ENCODE peak calls at places on chromosomes 6 and 20, in five cellular contexts. L is endothelial cell, D is colonic mucosa, N is IMR-90, V is K562. J is an unnamed sample.

GRCh38 chr6:6003334-6004146 is 3.2 kb downstream of the NRN1 start:
- DNase-seq in L (peak; percentile 53), D (no peak), N (no peak), V (no peak), J (no peak)

GRCh38 chr6:131022691-131023090 is 40.4 kb downstream of the EPB41L2 start:
- DNase-seq in L (no peak), D (no peak), N (no peak), V (no peak), J (no peak)

GRCh38 chr20:45450097-45450818 is 19.3 kb upstream of the WFDC2 start:
- DNase-seq in L (peak; percentile 21), D (peak; percentile 54), N (peak; percentile 51), V (peak; percentile 36), J (peak; percentile 62)

GRCh38 chr6:85472744-85473143 is 22.9 kb downstream of the NT5E start:
- DNase-seq in L (no peak), D (no peak), N (peak; percentile 61), V (no peak), J (peak; percentile 52)

GRCh38 chr20:33415948-33416347 is 14.6 kb upstream of the CDK5RAP1 start:
- DNase-seq in L (peak; percentile 48), D (peak; percentile 29), N (peak; percentile 35), V (no peak), J (peak; percentile 33)

GRCh38 chr6:52102330-52102932 is 15.0 kb upstream of the PKHD1 start:
- DNase-seq in L (no peak), D (no peak), N (no peak), V (no peak), J (no peak)

GRCh38 chr6:75431379-75431778 is 62.2 kb downstream of the FILIP1 start:
- DNase-seq in L (no peak), D (no peak), N (peak; percentile 40), V (no peak), J (peak; percentile 37)

GRCh38 chr20:55132523-55132922 is 657.1 kb downstream of the DOK5 start:
- DNase-seq in L (no peak), D (no peak), N (no peak), V (no peak), J (no peak)

GRCh38 chr20:44593721-44594120 is 11.3 kb downstream of the PKIG start:
- DNase-seq in L (no peak), D (no peak), N (no peak), V (no peak), J (no peak)

GRCh38 chr6:14046476-14047068 is 71.0 kb upstream of the CD83 start:
- DNase-seq in L (peak; percentile 56), D (peak; percentile 38), N (peak; percentile 48), V (peak; percentile 70), J (peak; percentile 68)

GRCh38 chr20:54865273-54865672 is 389.9 kb downstream of the DOK5 start:
- DNase-seq in L (no peak), D (no peak), N (no peak), V (no peak), J (no peak)

GRCh38 chr6:148183776-148184175 is 158.9 kb upstream of the SASH1 start:
- DNase-seq in L (no peak), D (no peak), N (no peak), V (no peak), J (no peak)

GRCh38 chr6:148177589-148178233 is 164.9 kb upstream of the SASH1 start:
- DNase-seq in L (peak; percentile 71), D (peak; percentile 69), N (peak; percentile 68), V (peak; percentile 54), J (peak; percentile 37)

GRCh38 chr6:148182378-148182777 is 160.3 kb upstream of the SASH1 start:
- DNase-seq in L (no peak), D (no peak), N (no peak), V (no peak), J (no peak)

GRCh38 chr6:148175511-148176188 is 167.0 kb upstream of the SASH1 start:
- DNase-seq in L (no peak), D (no peak), N (peak; percentile 46), V (no peak), J (peak; percentile 56)

GRCh38 chr6:148179786-148180185 is 162.9 kb upstream of the SASH1 start:
- DNase-seq in L (peak; percentile 55), D (no peak), N (peak; percentile 25), V (peak; percentile 32), J (peak; percentile 17)
- TF ChIP-seq CTCF in L (peak; percentile 56), D (peak; percentile 35), N (peak; percentile 64), V (peak; percentile 62), J (peak; percentile 62)

GRCh38 chr6:30542915-30543314 is 13.4 kb downstream of the GNL1 start:
- DNase-seq in L (peak; percentile 15), D (no peak), N (peak; percentile 63), V (no peak), J (no peak)
- TF ChIP-seq CTCF in L (no peak), D (no peak), N (peak; percentile 18), V (no peak), J (no peak)

GRCh38 chr6:95431637-95432228 is 145.6 kb upstream of the MANEA start:
- DNase-seq in L (peak; percentile 51), D (peak; percentile 30), N (peak; percentile 40), V (peak; percentile 22), J (peak; percentile 50)
- TF ChIP-seq CTCF in L (peak; percentile 84), D (peak; percentile 45), N (peak; percentile 68), V (peak; percentile 32), J (peak; percentile 42)

GRCh38 chr6:90098025-90098474 is 198.6 kb downstream of the BACH2 start:
- DNase-seq in L (no peak), D (no peak), N (peak; percentile 89), V (no peak), J (peak; percentile 95)
- TF ChIP-seq CTCF in L (no peak), D (no peak), N (peak; percentile 59), V (no peak), J (peak; percentile 37)

GRCh38 chr6:134122775-134123174 is 70.4 kb upstream of the SLC2A12 start:
- DNase-seq in L (no peak), D (no peak), N (no peak), V (no peak), J (peak; percentile 87)
- TF ChIP-seq CTCF in L (no peak), D (no peak), N (no peak), V (no peak), J (no peak)

DNA sequence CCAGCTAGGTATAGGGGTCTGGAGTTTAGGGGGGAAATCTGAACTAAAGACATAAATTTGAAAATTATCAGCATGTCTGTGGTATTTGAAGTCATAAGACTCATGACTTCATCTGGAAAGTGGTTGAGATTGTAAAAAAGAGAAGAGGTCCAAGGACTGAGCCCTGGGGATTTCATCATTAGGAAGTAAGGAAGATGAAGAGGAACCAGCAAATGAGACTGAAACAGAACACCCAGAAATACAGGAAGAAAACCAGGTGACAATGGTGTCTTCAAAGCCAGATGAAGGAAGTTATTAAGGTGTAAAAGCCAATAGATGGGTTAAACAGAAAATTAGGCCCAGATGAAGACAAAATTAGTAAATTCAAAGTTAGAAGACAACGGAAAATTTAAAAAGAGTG is 49.1 kb upstream of the UBR2 start:
- DNase-seq in L (no peak), D (no peak), N (no peak), V (no peak), J (no peak)
- TF ChIP-seq CTCF in L (no peak), D (no peak), N (no peak), V (no peak), J (no peak)

J was measured in bronchial epithelial cell.